ENCODE peak calls at places on chromosomes 4 and X, in six cellular contexts. I is osteocyte, U is fibroblast of mammary gland, C is AG09309, M is AG04450, Q is upper lobe of left lung. Y is an unnamed sample.

GRCh38 chrX:49166914-49167739 is 4.6 kb downstream of the MAGIX start:
- DNase-seq in I (no peak), M (no peak), U (peak; percentile 45), Q (peak; percentile 83), C (peak; percentile 49), Y (no peak)

GRCh38 chrX:39439910-39440733 is 638.9 kb downstream of the MID1IP1 start:
- DNase-seq in U (no peak), Q (no peak), M (no peak), I (no peak), C (no peak), Y (no peak)

GRCh38 chr4:143482753-143483362 is 30.6 kb upstream of the SMARCA5 start:
- DNase-seq in Q (no peak), I (no peak), M (peak; percentile 36), C (peak; percentile 20), U (peak; percentile 69), Y (peak; percentile 10)

GRCh38 chrX:147693511-147693910 is 218.2 kb upstream of the FMR1 start:
- DNase-seq in U (no peak), I (no peak), C (no peak), M (no peak), Q (no peak), Y (no peak)

GRCh38 chrX:48957477-48957826 is at the start of gene OTUD5:
- DNase-seq in I (no peak), U (no peak), C (no peak), Q (peak; percentile 92), M (no peak), Y (no peak)

GRCh38 chr4:42626629-42627028 is 30.3 kb downstream of the ATP8A1 start:
- DNase-seq in C (no peak), M (no peak), I (no peak), Q (no peak), U (no peak), Y (no peak)

GRCh38 chr4:183670251-183670650 is 11.2 kb downstream of the TRAPPC11 start:
- DNase-seq in M (no peak), C (no peak), Q (no peak), U (no peak), I (no peak), Y (no peak)

GRCh38 chrX:119981286-119982070 is 37.9 kb upstream of the NKAP start:
- DNase-seq in I (no peak), Q (no peak), M (no peak), U (peak; percentile 48), C (no peak), Y (peak; percentile 33)

GRCh38 chr4:138915725-138916124 is 99.9 kb upstream of the NOCT start:
- DNase-seq in Q (no peak), C (no peak), M (no peak), U (no peak), I (no peak), Y (no peak)

GRCh38 chrX:95059909-95060308 is 1385.9 kb downstream of the FAM133A start:
- DNase-seq in Q (no peak), U (no peak), M (no peak), I (no peak), C (no peak), Y (no peak)

GRCh38 chr4:109094061-109094460 is 208.4 kb downstream of the COL25A1 start:
- DNase-seq in U (peak; percentile 24), Q (no peak), C (no peak), I (no peak), M (no peak), Y (no peak)

GRCh38 chrX:49286136-49286535 is 16.5 kb downstream of the PPP1R3F start:
- DNase-seq in C (no peak), Q (no peak), U (no peak), I (no peak), M (no peak), Y (no peak)

GRCh38 chr4:164207460-164207859 is 546.5 kb upstream of the SMIM31 start:
- DNase-seq in M (no peak), I (no peak), C (no peak), Q (no peak), U (no peak), Y (no peak)

GRCh38 chr4:65399131-65399530 is 271.2 kb downstream of the EPHA5 start:
- DNase-seq in M (no peak), I (no peak), Q (peak; percentile 1), U (no peak), C (no peak), Y (no peak)

GRCh38 chrX:12480956-12481355 is 310.3 kb upstream of the PRPS2 start:
- DNase-seq in C (no peak), I (no peak), U (no peak), M (no peak), Q (no peak), Y (no peak)

GRCh38 chrX:153537526-153538295 is 20.3 kb downstream of the ATP2B3 start:
- DNase-seq in C (no peak), U (no peak), M (no peak), I (no peak), Q (peak; percentile 43), Y (no peak)

GRCh38 chr4:113768952-113769351 is 7.4 kb upstream of the CAMK2D start:
- DNase-seq in I (no peak), U (no peak), M (no peak), C (no peak), Q (no peak), Y (no peak)

GRCh38 chr4:80608285-80608980 is 272.9 kb downstream of the CFAP299 start:
- DNase-seq in Q (no peak), U (peak; percentile 75), M (peak; percentile 21), I (no peak), C (peak; percentile 10), Y (no peak)

GRCh38 chrX:122567911-122568310 is 616.2 kb upstream of the GRIA3 start:
- DNase-seq in M (no peak), C (no peak), Q (no peak), I (no peak), U (peak; percentile 16), Y (no peak)

GRCh38 chr4:150581611-150582010 is 340 bp upstream of the MAB21L2 start:
- DNase-seq in I (peak; percentile 90), Q (no peak), C (no peak), M (peak; percentile 34), U (no peak), Y (peak; percentile 50)

GRCh38 chr4:68498413-68499007 is 51.2 kb downstream of the TMPRSS11E start:
- DNase-seq in M (peak; percentile 37), Q (no peak), C (peak; percentile 11), I (peak; percentile 81), U (peak; percentile 66), Y (peak; percentile 69)

GRCh38 chr4:119300072-119300387 is 21.9 kb downstream of the FABP2 start:
- DNase-seq in Q (no peak), U (peak; percentile 59), M (no peak), C (no peak), I (no peak), Y (peak; percentile 43)

GRCh38 chr4:7769936-7770674 is 169.6 kb downstream of the AFAP1 start:
- DNase-seq in C (no peak), Q (peak; percentile 58), I (no peak), M (no peak), U (peak; percentile 35), Y (no peak)

GRCh38 chr4:23855912-23856605 is 33.8 kb downstream of the PPARGC1A start:
- DNase-seq in C (no peak), I (no peak), M (no peak), U (peak; percentile 43), Q (no peak), Y (no peak)

GRCh38 chr4:63851496-63851895 is 557.8 kb downstream of the TECRL start:
- DNase-seq in M (no peak), Q (no peak), I (no peak), C (no peak), U (no peak), Y (no peak)

GRCh38 chr4:88244821-88245579 is 39.4 kb downstream of the PPM1K start:
- DNase-seq in M (no peak), Q (peak; percentile 47), I (no peak), U (no peak), C (no peak), Y (no peak)

DNA sequence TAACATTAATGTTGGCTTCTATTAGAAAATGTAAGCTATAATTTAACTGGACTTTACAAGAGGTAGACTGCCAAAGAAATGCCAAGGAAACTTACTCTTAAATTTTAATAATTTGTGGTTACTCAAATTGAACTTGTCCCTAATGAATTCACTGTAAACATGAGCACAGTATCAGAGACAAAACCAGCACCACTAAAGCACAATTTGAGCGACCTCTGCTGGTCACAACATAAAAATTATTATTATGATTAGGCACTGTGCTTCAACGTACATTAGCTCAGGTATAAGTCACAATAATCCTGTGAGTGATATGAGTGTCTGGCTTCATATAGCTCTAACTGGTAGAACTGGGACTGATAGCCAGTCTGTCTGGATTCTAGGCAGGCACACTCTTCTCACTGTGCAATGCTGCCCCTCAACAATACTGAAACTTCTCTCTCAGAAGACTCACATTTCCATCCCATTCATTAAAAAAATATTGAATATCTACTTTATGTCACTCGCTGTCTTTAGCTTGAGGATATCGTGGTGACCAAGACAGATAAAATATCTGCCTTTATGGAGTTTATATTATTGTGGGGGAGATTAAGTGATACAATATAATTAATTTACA is 8.0 kb downstream of the NUDT6 start:
- DNase-seq in U (peak; percentile 75), M (peak; percentile 29), Q (no peak), C (no peak), I (no peak), Y (no peak)
- TF ChIP-seq CTCF in U (peak; percentile 69), M (peak; percentile 59), Q (no peak), C (peak; percentile 33), I (peak; percentile 67), Y (no peak)

DNA sequence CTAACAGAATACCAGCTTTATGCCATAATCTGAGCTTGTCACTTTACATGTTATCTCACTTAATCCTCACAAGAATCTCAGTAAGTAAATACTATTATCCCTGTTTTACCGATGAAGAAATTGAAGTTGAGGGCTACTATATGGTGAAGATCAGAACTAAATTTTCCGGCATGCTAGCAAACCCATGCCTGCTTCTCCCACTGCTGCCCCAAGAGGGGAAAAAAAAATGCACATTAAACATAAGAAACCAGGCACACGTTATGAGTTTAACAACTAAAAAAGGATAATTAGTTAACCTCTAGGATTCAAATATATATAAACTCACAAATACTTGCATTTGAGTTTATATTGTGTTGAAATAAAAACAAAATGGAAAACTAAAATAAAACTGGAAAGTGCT is 10.8 kb downstream of the SLC10A7 start:
- DNase-seq in I (no peak), U (no peak), C (no peak), Q (no peak), M (no peak), Y (no peak)
- TF ChIP-seq CTCF in I (peak; percentile 28), U (no peak), C (no peak), Q (no peak), M (peak; percentile 34), Y (peak; percentile 11)

GRCh38 chrX:23908219-23909003 is 605 bp downstream of the CXorf58 start:
- DNase-seq in M (no peak), U (no peak), I (no peak), Q (no peak), C (no peak), Y (peak; percentile 20)
- TF ChIP-seq CTCF in M (peak; percentile 39), U (peak; percentile 29), I (peak; percentile 51), Q (no peak), C (peak; percentile 35), Y (no peak)

DNA sequence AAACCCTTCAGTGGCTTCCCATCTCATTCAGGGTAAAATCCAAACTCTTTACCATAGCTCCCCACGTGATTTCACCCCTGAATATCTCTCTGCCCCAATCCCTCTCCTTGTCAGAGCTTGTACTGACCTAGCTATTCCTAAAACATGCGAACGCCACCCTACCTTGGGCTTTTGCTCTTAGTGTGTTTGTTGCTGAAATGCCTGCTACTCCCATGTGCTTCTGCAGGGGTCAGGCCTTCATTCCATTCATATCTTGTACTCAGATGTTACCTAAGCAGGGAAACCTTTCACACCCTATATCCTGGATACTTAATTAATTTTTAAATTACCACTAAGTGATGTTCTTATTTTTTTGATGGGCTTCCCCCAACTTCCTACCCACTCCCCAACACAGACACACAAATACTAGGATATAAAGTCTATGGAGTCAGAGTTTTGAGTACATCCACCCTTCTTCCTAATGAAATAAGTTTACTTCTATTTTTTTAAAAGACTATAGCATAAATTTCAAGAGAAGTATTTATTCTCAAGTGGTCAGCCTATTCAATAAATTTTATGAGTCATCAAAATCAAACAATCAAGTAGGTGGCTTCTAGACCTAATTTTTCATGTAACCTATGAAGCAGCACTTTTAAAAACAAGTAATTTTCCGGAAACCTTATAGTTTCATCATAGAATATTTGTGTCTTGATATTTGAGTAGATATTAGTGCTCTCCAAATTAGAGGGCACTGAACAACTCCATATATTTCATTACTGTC is 189.4 kb downstream of the RAPGEF2 start:
- DNase-seq in I (no peak), U (no peak), Q (no peak), M (no peak), C (no peak), Y (no peak)
- TF ChIP-seq CTCF in I (no peak), U (no peak), Q (no peak), M (no peak), C (no peak), Y (no peak)

Y was measured in nephron progenitor cell.